ENCODE peak calls at places on chromosomes 7 and 10, in eight cellular contexts. P is dorsolateral prefrontal cortex, S is AG04450, A is mucosa of descending colon, O is IMR-90, D is astrocyte of the spinal cord, Z is upper lobe of right lung, V is GM12865. J is an unnamed sample.
A peak's percentile ranks its signal among the peaks of the same experiment; 100 is the strongest.

GRCh38 chr10:14873090-14873760 is 5.4 kb upstream of the SUV39H2 start:
- DNase-seq in P (no peak), V (peak; percentile 43), A (no peak), Z (no peak), O (peak; percentile 73), S (no peak), D (peak; percentile 51), J (no peak)

GRCh38 chr7:159063046-159063840 is 81.4 kb downstream of the VIPR2 start:
- DNase-seq in P (no peak), V (no peak), S (no peak), A (no peak), D (no peak), O (no peak), Z (peak; percentile 48), J (no peak)

GRCh38 chr7:34453150-34453549 is 204.9 kb upstream of the NPSR1 start:
- DNase-seq in D (peak; percentile 48), S (no peak), Z (no peak), A (no peak), V (no peak), P (no peak), O (peak; percentile 1), J (no peak)

GRCh38 chr7:25098096-25099046 is 26.7 kb downstream of the CYCS start:
- DNase-seq in Z (no peak), V (peak; percentile 86), P (peak; percentile 56), A (peak; percentile 68), S (peak; percentile 39), D (peak; percentile 71), O (peak; percentile 75), J (peak; percentile 47)

GRCh38 chr10:75037171-75038153 is 74.0 kb upstream of the SAMD8 start:
- DNase-seq in Z (no peak), S (no peak), O (no peak), D (no peak), A (no peak), P (no peak), V (no peak), J (no peak)

GRCh38 chr7:129780257-129781127 is 169.0 kb downstream of the NRF1 start:
- DNase-seq in D (no peak), Z (peak; percentile 96), S (no peak), O (no peak), P (no peak), A (peak; percentile 90), V (peak; percentile 67), J (no peak)

GRCh38 chr10:103197177-103197576 is 4.1 kb upstream of the NT5C2 start:
- DNase-seq in S (peak; percentile 20), Z (no peak), D (peak; percentile 73), P (peak; percentile 46), V (no peak), O (peak; percentile 75), A (peak; percentile 36), J (no peak)

GRCh38 chr10:70715853-70716795 is 43.8 kb downstream of the ADAMTS14 start:
- DNase-seq in Z (no peak), O (peak; percentile 34), D (peak; percentile 73), V (no peak), S (peak; percentile 8), P (no peak), A (no peak), J (no peak)

GRCh38 chr7:121109145-121109544 is 120.6 kb downstream of the CPED1 start:
- DNase-seq in D (no peak), O (peak; percentile 47), A (no peak), P (no peak), S (no peak), V (no peak), Z (no peak), J (no peak)

GRCh38 chr7:85924062-85924461 is 719.6 kb upstream of the GRM3 start:
- DNase-seq in A (no peak), P (no peak), V (no peak), D (no peak), S (no peak), Z (no peak), O (no peak), J (no peak)

GRCh38 chr7:29287366-29287765 is 92.8 kb downstream of the CHN2 start:
- DNase-seq in D (peak; percentile 91), V (no peak), P (no peak), Z (no peak), A (no peak), S (no peak), O (peak; percentile 31), J (no peak)

GRCh38 chr7:5396542-5396941 is 27.1 kb downstream of the TNRC18 start:
- DNase-seq in P (no peak), Z (peak; percentile 83), S (no peak), V (peak; percentile 85), O (no peak), A (peak; percentile 44), D (no peak), J (peak; percentile 45)

GRCh38 chr10:121053151-121053550 is 202.0 kb downstream of the WDR11 start:
- DNase-seq in S (no peak), D (no peak), P (no peak), Z (no peak), A (no peak), O (no peak), V (no peak), J (no peak)

GRCh38 chr10:30155401-30155800 is 96.0 kb upstream of the JCAD start:
- DNase-seq in S (no peak), P (no peak), Z (no peak), V (peak; percentile 69), A (no peak), D (peak; percentile 85), O (peak; percentile 16), J (no peak)

GRCh38 chr10:46232666-46233065 is 54.1 kb upstream of the ANTXRL start:
- DNase-seq in V (no peak), S (no peak), D (no peak), Z (peak; percentile 15), P (no peak), A (no peak), O (no peak), J (no peak)

GRCh38 chr10:124362572-124362971 is 56.2 kb downstream of the OAT start:
- DNase-seq in D (no peak), P (no peak), O (no peak), S (no peak), V (no peak), A (no peak), Z (no peak), J (no peak)

DNA sequence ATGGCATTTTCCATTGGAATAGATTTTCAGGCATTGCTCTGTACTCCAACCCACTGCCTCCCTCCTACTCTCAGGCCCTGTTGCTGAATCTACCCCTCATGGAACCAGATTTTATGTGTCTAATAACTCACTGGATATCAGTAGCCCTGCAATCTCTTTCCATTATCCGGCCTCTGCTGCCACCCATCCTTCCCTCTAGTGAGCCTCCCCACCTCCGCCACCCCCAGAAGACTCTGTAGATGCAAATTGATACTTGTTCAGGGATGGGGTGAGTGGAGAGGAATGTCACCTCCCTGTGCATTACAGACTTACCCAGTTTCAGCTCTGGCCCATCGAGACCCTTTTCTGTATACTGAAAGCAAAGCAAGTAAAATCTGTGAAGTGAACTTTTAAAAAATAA is 52.3 kb upstream of the PHYHIPL start:
- DNase-seq in V (no peak), Z (no peak), O (no peak), A (no peak), D (no peak), P (peak; percentile 16), S (no peak), J (no peak)
- H3K4me3 ChIP-seq in V (no peak overlapping the region), Z (no peak overlapping the region), O (no peak overlapping the region), A (no peak overlapping the region), D (no peak overlapping the region), P (no peak overlapping the region), S (no peak overlapping the region), J (no peak overlapping the region)

DNA sequence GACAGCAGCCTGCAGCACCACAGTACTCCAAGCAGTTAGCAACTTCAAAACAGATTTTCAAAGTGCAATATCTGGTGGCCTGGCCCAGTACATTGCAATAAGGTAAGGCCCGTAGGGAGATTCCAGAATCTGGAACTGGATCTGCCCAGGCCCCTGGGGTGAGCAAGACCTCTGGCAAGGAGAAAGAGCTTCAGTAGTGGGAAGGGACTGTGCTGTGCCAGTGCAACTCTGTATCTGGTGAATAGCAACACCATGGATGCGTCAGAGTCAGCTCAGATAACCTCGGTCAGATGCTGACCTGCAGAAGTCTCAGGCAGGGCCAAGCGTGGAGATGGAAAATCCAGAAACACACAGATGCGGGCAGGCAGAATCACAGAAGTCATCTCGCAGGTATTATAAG is 30.3 kb downstream of the ELMO1 start:
- DNase-seq in Z (no peak), P (no peak), S (no peak), A (no peak), D (no peak), O (no peak), V (no peak), J (no peak)
- TF ChIP-seq CTCF in Z (no peak), P (no peak), S (no peak), A (no peak), D (no peak), O (no peak), V (no peak), J (no peak)

DNA sequence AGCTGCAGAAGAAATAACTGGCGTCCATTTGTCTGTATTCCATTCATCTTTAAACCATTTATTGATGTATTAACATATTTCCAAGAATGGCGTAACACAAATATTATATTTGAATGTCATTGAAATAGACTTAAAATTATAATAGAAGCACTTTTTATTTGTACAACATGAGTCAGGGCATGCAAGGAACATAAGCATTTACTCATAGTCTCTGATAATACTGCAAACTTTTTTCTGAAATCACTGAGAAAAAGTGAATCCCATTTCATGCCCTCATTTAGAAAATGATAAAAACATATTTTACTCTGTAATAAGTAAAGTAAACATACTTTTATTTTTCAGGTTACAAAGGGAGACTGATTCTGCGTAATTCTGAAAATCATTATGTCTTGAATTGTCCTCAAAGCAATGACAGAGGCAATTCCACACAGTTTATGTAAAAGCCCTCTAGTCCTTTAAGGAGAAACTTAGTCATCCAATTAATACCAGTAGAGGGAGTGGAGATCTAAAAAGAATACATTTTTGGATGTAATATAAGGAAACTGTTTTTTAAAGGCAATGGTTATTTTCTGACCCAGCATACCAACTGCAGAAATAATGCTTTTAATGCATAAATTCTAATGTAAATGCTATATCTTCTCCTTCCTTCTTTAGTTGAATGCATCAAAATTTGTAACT is 58.1 kb downstream of the AGMO start:
- DNase-seq in O (peak; percentile 15), Z (no peak), S (no peak), V (no peak), P (no peak), A (no peak), D (peak; percentile 51), J (no peak)
- H3K4me3 ChIP-seq in O (no peak overlapping the region), Z (no peak overlapping the region), S (no peak overlapping the region), V (no peak overlapping the region), P (no peak overlapping the region), A (no peak overlapping the region), D (no peak overlapping the region), J (no peak overlapping the region)

DNA sequence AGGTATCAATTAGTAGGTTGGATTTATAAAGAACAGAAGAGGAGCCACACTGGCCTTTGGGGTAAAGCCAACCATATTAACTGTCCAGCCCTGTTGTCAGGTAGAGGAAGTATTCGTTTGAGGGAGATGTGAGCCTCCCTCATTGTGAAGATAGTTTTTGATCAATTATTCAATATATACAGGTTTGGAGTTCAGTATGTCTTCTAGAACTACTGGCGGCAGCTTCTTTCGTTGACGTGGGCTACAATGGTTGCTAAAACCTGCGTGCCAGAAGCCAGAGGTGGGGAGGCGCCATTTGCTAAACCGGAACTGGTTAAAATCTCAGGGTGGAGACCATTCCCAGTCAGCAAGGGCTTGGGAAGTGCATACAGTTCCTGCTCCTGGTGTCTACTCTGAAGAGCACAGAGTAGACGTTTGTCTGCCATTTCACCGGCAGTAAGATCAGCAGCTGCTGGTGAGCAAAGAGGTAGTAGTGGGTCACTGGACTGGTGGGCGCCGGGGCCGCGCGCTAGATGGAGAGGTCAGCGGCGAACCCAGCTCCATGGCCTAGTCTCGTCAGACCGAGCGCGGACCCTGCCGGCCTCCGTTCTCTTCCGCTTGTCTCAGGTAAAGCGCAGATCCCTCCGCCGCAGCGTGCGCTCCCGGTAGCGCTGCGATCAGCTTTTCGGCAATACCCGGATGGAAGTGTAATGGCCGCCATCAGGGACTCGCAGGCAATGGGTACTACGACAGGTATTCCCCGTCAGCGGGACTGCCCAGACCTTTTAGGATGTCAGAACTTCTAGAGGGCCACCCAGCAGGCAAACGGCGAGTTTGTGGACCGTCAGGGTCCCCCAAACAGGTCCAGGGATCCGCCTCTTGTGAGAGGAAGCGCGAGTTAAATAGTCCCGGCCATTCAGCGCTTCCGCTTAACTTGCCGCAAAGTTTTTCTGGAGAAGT is at the start of gene ZNF518A:
- DNase-seq in V (peak; percentile 100), P (peak; percentile 91), A (peak; percentile 97), Z (peak; percentile 96), O (peak; percentile 97), S (peak; percentile 97), D (peak; percentile 99), J (peak; percentile 98)
- TF ChIP-seq CTCF in V (no peak), P (no peak), A (no peak), Z (no peak), O (no peak), S (no peak), D (no peak), J (no peak)